ENCODE peak calls at places on chromosomes 3 and 15, in ten cellular contexts. One of them, this sample, is unnamed.

GRCh38 chr15:34099914-34100313 is 1.7 kb downstream of the EMC7 start:
- DNase-seq in amygdala: no peak
- DNase-seq in aorta: no peak
- DNase-seq in NCI-H446 treated with DMSO at 0.1 percent for 48 hours: no peak
- DNase-seq in T-helper 9 cell: no peak
- DNase-seq in hypothalamus: no peak
- DNase-seq in spleen: no peak
- DNase-seq in WERI-Rb-1: no peak
- DNase-seq in iris pigment epithelial cell: no peak
- DNase-seq in Calu3: no peak
- DNase-seq in this sample: no peak

GRCh38 chr15:101225658-101226057 is 26.2 kb downstream of the CHSY1 start:
- DNase-seq in amygdala: no peak
- DNase-seq in aorta: no peak
- DNase-seq in NCI-H446 treated with DMSO at 0.1 percent for 48 hours: no peak
- DNase-seq in T-helper 9 cell: no peak
- DNase-seq in hypothalamus: no peak
- DNase-seq in spleen: no peak
- DNase-seq in WERI-Rb-1: no peak
- DNase-seq in iris pigment epithelial cell: peak; percentile 78
- DNase-seq in Calu3: no peak
- DNase-seq in this sample: no peak

GRCh38 chr3:111081008-111081545 is 9.5 kb downstream of the NECTIN3 start:
- DNase-seq in amygdala: no peak
- DNase-seq in aorta: no peak
- DNase-seq in NCI-H446 treated with DMSO at 0.1 percent for 48 hours: no peak
- DNase-seq in T-helper 9 cell: no peak
- DNase-seq in hypothalamus: no peak
- DNase-seq in spleen: no peak
- DNase-seq in WERI-Rb-1: no peak
- DNase-seq in iris pigment epithelial cell: peak; percentile 83
- DNase-seq in Calu3: peak; percentile 20
- DNase-seq in this sample: no peak

GRCh38 chr3:177944228-177944661 is 592.0 kb upstream of the KCNMB2 start:
- DNase-seq in amygdala: no peak
- DNase-seq in aorta: no peak
- DNase-seq in NCI-H446 treated with DMSO at 0.1 percent for 48 hours: no peak
- DNase-seq in T-helper 9 cell: no peak
- DNase-seq in hypothalamus: no peak
- DNase-seq in spleen: no peak
- DNase-seq in WERI-Rb-1: no peak
- DNase-seq in iris pigment epithelial cell: no peak
- DNase-seq in Calu3: no peak
- DNase-seq in this sample: no peak

GRCh38 chr15:69782809-69783208 is 314.9 kb downstream of the TLE3 start:
- DNase-seq in amygdala: no peak
- DNase-seq in aorta: no peak
- DNase-seq in NCI-H446 treated with DMSO at 0.1 percent for 48 hours: no peak
- DNase-seq in T-helper 9 cell: no peak
- DNase-seq in hypothalamus: no peak
- DNase-seq in spleen: no peak
- DNase-seq in WERI-Rb-1: peak; percentile 26
- DNase-seq in iris pigment epithelial cell: no peak
- DNase-seq in Calu3: no peak
- DNase-seq in this sample: no peak

GRCh38 chr15:92683511-92683834 is 27.9 kb upstream of the FAM174B start:
- DNase-seq in amygdala: no peak
- DNase-seq in aorta: no peak
- DNase-seq in NCI-H446 treated with DMSO at 0.1 percent for 48 hours: no peak
- DNase-seq in T-helper 9 cell: no peak
- DNase-seq in hypothalamus: peak; percentile 32
- DNase-seq in spleen: no peak
- DNase-seq in WERI-Rb-1: peak; percentile 77
- DNase-seq in iris pigment epithelial cell: no peak
- DNase-seq in Calu3: peak; percentile 48
- DNase-seq in this sample: no peak

GRCh38 chr3:72887723-72888545 is at the start of gene GXYLT2:
- DNase-seq in amygdala: peak; percentile 9
- DNase-seq in aorta: peak; percentile 81
- DNase-seq in NCI-H446 treated with DMSO at 0.1 percent for 48 hours: peak; percentile 56
- DNase-seq in T-helper 9 cell: no peak
- DNase-seq in hypothalamus: peak; percentile 59
- DNase-seq in spleen: peak; percentile 76
- DNase-seq in WERI-Rb-1: peak; percentile 85
- DNase-seq in iris pigment epithelial cell: peak; percentile 85
- DNase-seq in Calu3: peak; percentile 38
- DNase-seq in this sample: peak; percentile 78

GRCh38 chr3:142912440-142913172 is 23.7 kb upstream of the PCOLCE2 start:
- DNase-seq in amygdala: no peak
- DNase-seq in aorta: no peak
- DNase-seq in NCI-H446 treated with DMSO at 0.1 percent for 48 hours: no peak
- DNase-seq in T-helper 9 cell: no peak
- DNase-seq in hypothalamus: no peak
- DNase-seq in spleen: no peak
- DNase-seq in WERI-Rb-1: no peak
- DNase-seq in iris pigment epithelial cell: peak; percentile 16
- DNase-seq in Calu3: no peak
- DNase-seq in this sample: no peak

GRCh38 chr15:100693451-100693850 is 91.1 kb downstream of the ASB7 start:
- DNase-seq in amygdala: no peak
- DNase-seq in aorta: no peak
- DNase-seq in NCI-H446 treated with DMSO at 0.1 percent for 48 hours: no peak
- DNase-seq in T-helper 9 cell: no peak
- DNase-seq in hypothalamus: no peak
- DNase-seq in spleen: no peak
- DNase-seq in WERI-Rb-1: no peak
- DNase-seq in iris pigment epithelial cell: no peak
- DNase-seq in Calu3: peak; percentile 85
- DNase-seq in this sample: no peak

GRCh38 chr3:27354588-27355203 is 14.5 kb downstream of the NEK10 start:
- DNase-seq in amygdala: no peak
- DNase-seq in aorta: no peak
- DNase-seq in NCI-H446 treated with DMSO at 0.1 percent for 48 hours: no peak
- DNase-seq in T-helper 9 cell: no peak
- DNase-seq in hypothalamus: no peak
- DNase-seq in spleen: no peak
- DNase-seq in WERI-Rb-1: no peak
- DNase-seq in iris pigment epithelial cell: no peak
- DNase-seq in Calu3: no peak
- DNase-seq in this sample: no peak

GRCh38 chr15:74902295-74903075 is 4.2 kb downstream of the FAM219B start:
- DNase-seq in amygdala: no peak
- DNase-seq in aorta: no peak
- DNase-seq in NCI-H446 treated with DMSO at 0.1 percent for 48 hours: no peak
- DNase-seq in T-helper 9 cell: no peak
- DNase-seq in hypothalamus: no peak
- DNase-seq in spleen: peak; percentile 63
- DNase-seq in WERI-Rb-1: no peak
- DNase-seq in iris pigment epithelial cell: no peak
- DNase-seq in Calu3: no peak
- DNase-seq in this sample: no peak

GRCh38 chr3:4540267-4540666 is 47.1 kb downstream of the ITPR1 start:
- DNase-seq in amygdala: no peak
- DNase-seq in aorta: no peak
- DNase-seq in NCI-H446 treated with DMSO at 0.1 percent for 48 hours: no peak
- DNase-seq in T-helper 9 cell: no peak
- DNase-seq in hypothalamus: no peak
- DNase-seq in spleen: no peak
- DNase-seq in WERI-Rb-1: no peak
- DNase-seq in iris pigment epithelial cell: no peak
- DNase-seq in Calu3: no peak
- DNase-seq in this sample: no peak

GRCh38 chr3:177792363-177793030 is 595.2 kb upstream of the TBL1XR1 start:
- DNase-seq in amygdala: no peak
- DNase-seq in aorta: no peak
- DNase-seq in NCI-H446 treated with DMSO at 0.1 percent for 48 hours: no peak
- DNase-seq in T-helper 9 cell: no peak
- DNase-seq in hypothalamus: no peak
- DNase-seq in spleen: no peak
- DNase-seq in WERI-Rb-1: no peak
- DNase-seq in iris pigment epithelial cell: peak; percentile 47
- DNase-seq in Calu3: no peak
- DNase-seq in this sample: no peak

GRCh38 chr3:40096561-40097506 is 212.7 kb upstream of the EIF1B start:
- DNase-seq in amygdala: no peak
- DNase-seq in aorta: peak; percentile 71
- DNase-seq in NCI-H446 treated with DMSO at 0.1 percent for 48 hours: no peak
- DNase-seq in T-helper 9 cell: no peak
- DNase-seq in hypothalamus: no peak
- DNase-seq in spleen: no peak
- DNase-seq in WERI-Rb-1: no peak
- DNase-seq in iris pigment epithelial cell: no peak
- DNase-seq in Calu3: no peak
- DNase-seq in this sample: no peak

GRCh38 chr3:140850210-140850955 is 91.3 kb upstream of the SLC25A36 start:
- DNase-seq in amygdala: no peak
- DNase-seq in aorta: no peak
- DNase-seq in NCI-H446 treated with DMSO at 0.1 percent for 48 hours: no peak
- DNase-seq in T-helper 9 cell: no peak
- DNase-seq in hypothalamus: no peak
- DNase-seq in spleen: no peak
- DNase-seq in WERI-Rb-1: no peak
- DNase-seq in iris pigment epithelial cell: no peak
- DNase-seq in Calu3: no peak
- DNase-seq in this sample: no peak

GRCh38 chr3:86913160-86913559 is 77.8 kb downstream of the VGLL3 start:
- DNase-seq in amygdala: no peak
- DNase-seq in aorta: no peak
- DNase-seq in NCI-H446 treated with DMSO at 0.1 percent for 48 hours: no peak
- DNase-seq in T-helper 9 cell: no peak
- DNase-seq in hypothalamus: no peak
- DNase-seq in spleen: no peak
- DNase-seq in WERI-Rb-1: no peak
- DNase-seq in iris pigment epithelial cell: no peak
- DNase-seq in Calu3: no peak
- DNase-seq in this sample: no peak

GRCh38 chr3:57956119-57956832 is 51.9 kb upstream of the FLNB start:
- DNase-seq in amygdala: no peak
- DNase-seq in aorta: no peak
- DNase-seq in NCI-H446 treated with DMSO at 0.1 percent for 48 hours: no peak
- DNase-seq in T-helper 9 cell: no peak
- DNase-seq in hypothalamus: no peak
- DNase-seq in spleen: no peak
- DNase-seq in WERI-Rb-1: no peak
- DNase-seq in iris pigment epithelial cell: peak; percentile 96
- DNase-seq in Calu3: no peak
- DNase-seq in this sample: no peak

GRCh38 chr15:89335289-89336041 is 841 bp upstream of the POLG start:
- DNase-seq in amygdala: no peak
- DNase-seq in aorta: no peak
- DNase-seq in NCI-H446 treated with DMSO at 0.1 percent for 48 hours: no peak
- DNase-seq in T-helper 9 cell: peak; percentile 32
- DNase-seq in hypothalamus: no peak
- DNase-seq in spleen: no peak
- DNase-seq in WERI-Rb-1: peak; percentile 57
- DNase-seq in iris pigment epithelial cell: no peak
- DNase-seq in Calu3: no peak
- DNase-seq in this sample: no peak

GRCh38 chr15:41465822-41466421 is 27.8 kb upstream of the ITPKA start:
- DNase-seq in amygdala: no peak
- DNase-seq in aorta: no peak
- DNase-seq in NCI-H446 treated with DMSO at 0.1 percent for 48 hours: no peak
- DNase-seq in T-helper 9 cell: no peak
- DNase-seq in hypothalamus: no peak
- DNase-seq in spleen: no peak
- DNase-seq in WERI-Rb-1: peak; percentile 16
- DNase-seq in iris pigment epithelial cell: peak; percentile 70
- DNase-seq in Calu3: peak; percentile 11
- DNase-seq in this sample: no peak

GRCh38 chr3:186268616-186269448 is 93.2 kb downstream of the DGKG start:
- DNase-seq in amygdala: no peak
- DNase-seq in aorta: no peak
- DNase-seq in NCI-H446 treated with DMSO at 0.1 percent for 48 hours: peak; percentile 5
- DNase-seq in T-helper 9 cell: no peak
- DNase-seq in hypothalamus: no peak
- DNase-seq in spleen: no peak
- DNase-seq in WERI-Rb-1: peak; percentile 21
- DNase-seq in iris pigment epithelial cell: peak; percentile 54
- DNase-seq in Calu3: peak; percentile 29
- DNase-seq in this sample: no peak

GRCh38 chr3:16604887-16605602 is at the start of gene DAZL:
- DNase-seq in amygdala: no peak
- DNase-seq in aorta: peak; percentile 37
- DNase-seq in NCI-H446 treated with DMSO at 0.1 percent for 48 hours: no peak
- DNase-seq in T-helper 9 cell: no peak
- DNase-seq in hypothalamus: no peak
- DNase-seq in spleen: no peak
- DNase-seq in WERI-Rb-1: no peak
- DNase-seq in iris pigment epithelial cell: no peak
- DNase-seq in Calu3: no peak
- DNase-seq in this sample: no peak